ENCODE peak calls at places on chromosomes 3 and 15, in eight cellular contexts. A is Caco-2, N is tibial artery, V is HFF-Myc, Z is K562, J is heart right ventricle, O is SK-N-SH, R is fibroblast of mammary gland. H is an unnamed sample.

GRCh38 chr15:75460646-75461045 is 9.2 kb upstream of the SIN3A start:
- DNase-seq in A (peak), N (no peak), V (no peak), Z (no peak), J (no peak), O (no peak), R (no peak), H (no peak)

GRCh38 chr3:170614214-170614966 is 28.5 kb upstream of the SLC7A14 start:
- DNase-seq in A (no peak), N (no peak), V (peak), Z (no peak), J (no peak), O (no peak), R (peak), H (no peak)

GRCh38 chr15:81001180-81002003 is 669 bp downstream of the TLNRD1 start:
- DNase-seq in A (peak), N (peak), V (no peak), Z (peak), J (peak), O (peak), R (peak), H (peak)

GRCh38 chr3:127172670-127173515 is 20.0 kb upstream of the PRR23E start:
- DNase-seq in A (no peak), N (peak), V (peak), Z (no peak), J (no peak), O (peak), R (peak), H (peak)

GRCh38 chr15:52735231-52736089 is 54.7 kb downstream of the ONECUT1 start:
- DNase-seq in A (peak), N (no peak), V (peak), Z (peak), J (no peak), O (peak), R (peak), H (no peak)

GRCh38 chr3:10883478-10884234 is 67.6 kb downstream of the SLC6A11 start:
- DNase-seq in A (no peak), N (no peak), V (no peak), Z (peak), J (no peak), O (peak), R (peak), H (no peak)

GRCh38 chr3:14113964-14114667 is 10.6 kb downstream of the CHCHD4 start:
- DNase-seq in A (peak), N (no peak), V (no peak), Z (no peak), J (no peak), O (no peak), R (no peak), H (no peak)

GRCh38 chr15:82105458-82106205 is 59.8 kb upstream of the MEX3B start:
- DNase-seq in A (no peak), N (no peak), V (no peak), Z (no peak), J (no peak), O (no peak), R (peak), H (no peak)

GRCh38 chr15:72062319-72062718 is 55.6 kb downstream of the MYO9A start:
- DNase-seq in A (no peak), N (no peak), V (no peak), Z (no peak), J (no peak), O (no peak), R (no peak), H (no peak)

GRCh38 chr15:101407439-101407838 is 82.1 kb downstream of the PCSK6 start:
- DNase-seq in A (no peak), N (no peak), V (no peak), Z (no peak), J (no peak), O (no peak), R (no peak), H (no peak)

GRCh38 chr3:152644478-152644877 is 190.5 kb upstream of the P2RY1 start:
- DNase-seq in A (no peak), N (no peak), V (no peak), Z (no peak), J (no peak), O (no peak), R (no peak), H (no peak)

GRCh38 chr3:9897408-9898372 is 5.0 kb upstream of the IL17RE start:
- DNase-seq in A (peak), N (no peak), V (no peak), Z (peak), J (no peak), O (no peak), R (peak), H (no peak)

GRCh38 chr3:111652492-111653180 is 57.5 kb upstream of the ZBED2 start:
- DNase-seq in A (no peak), N (no peak), V (no peak), Z (no peak), J (no peak), O (no peak), R (no peak), H (no peak)

GRCh38 chr3:71397046-71397445 is 186.5 kb downstream of the FOXP1 start:
- DNase-seq in A (no peak), N (no peak), V (peak), Z (peak), J (no peak), O (peak), R (peak), H (no peak)

GRCh38 chr3:28326458-28326926 is 22.0 kb upstream of the ZCWPW2 start:
- DNase-seq in A (no peak), N (no peak), V (no peak), Z (no peak), J (no peak), O (no peak), R (peak), H (no peak)

GRCh38 chr3:46261926-46262594 is 19.8 kb downstream of the CCR3 start:
- DNase-seq in A (no peak), N (no peak), V (no peak), Z (no peak), J (no peak), O (no peak), R (no peak), H (no peak)

GRCh38 chr15:90680371-90680935 is 36.7 kb upstream of the BLM start:
- DNase-seq in A (no peak), N (peak), V (peak), Z (no peak), J (no peak), O (no peak), R (peak), H (no peak)

GRCh38 chr15:79028411-79028964 is 62.1 kb downstream of the RASGRF1 start:
- DNase-seq in A (no peak), N (no peak), V (no peak), Z (peak), J (no peak), O (peak), R (peak), H (no peak)

GRCh38 chr3:101978348-101978747 is 129.0 kb downstream of the NFKBIZ start:
- DNase-seq in A (no peak), N (no peak), V (no peak), Z (no peak), J (no peak), O (no peak), R (no peak), H (no peak)

GRCh38 chr3:197692641-197693040 is 44.1 kb downstream of the RUBCN start:
- DNase-seq in A (no peak), N (no peak), V (peak), Z (no peak), J (no peak), O (no peak), R (peak), H (no peak)

GRCh38 chr3:24128195-24129005 is 183.3 kb downstream of the NR1D2 start:
- DNase-seq in A (no peak), N (no peak), V (peak), Z (no peak), J (no peak), O (no peak), R (peak), H (no peak)

GRCh38 chr3:47227678-47228077 is 54.9 kb downstream of the KIF9 start:
- DNase-seq in A (no peak), N (peak), V (no peak), Z (no peak), J (no peak), O (no peak), R (no peak), H (no peak)

GRCh38 chr3:2853627-2854026 is 256.5 kb downstream of the IL5RA start:
- DNase-seq in A (no peak), N (no peak), V (no peak), Z (peak), J (no peak), O (no peak), R (no peak), H (no peak)

GRCh38 chr3:178684881-178685590 is 148.8 kb downstream of the KCNMB2 start:
- DNase-seq in A (peak), N (no peak), V (no peak), Z (no peak), J (no peak), O (no peak), R (no peak), H (no peak)

GRCh38 chr3:65810277-65810676 is 228.4 kb downstream of the MAGI1 start:
- DNase-seq in A (no peak), N (no peak), V (no peak), Z (no peak), J (no peak), O (no peak), R (peak), H (no peak)

GRCh38 chr3:112005091-112005672 is 6.5 kb downstream of the TAGLN3 start:
- DNase-seq in A (no peak), N (no peak), V (no peak), Z (no peak), J (no peak), O (no peak), R (peak), H (no peak)

GRCh38 chr3:161230621-161231195 is 9.6 kb downstream of the NMD3 start:
- DNase-seq in A (no peak), N (no peak), V (no peak), Z (no peak), J (no peak), O (no peak), R (no peak), H (no peak)

GRCh38 chr15:36469567-36469966 is 109.9 kb upstream of the CDIN1 start:
- DNase-seq in A (no peak), N (no peak), V (no peak), Z (no peak), J (no peak), O (no peak), R (no peak), H (no peak)

GRCh38 chr15:85725564-85725963 is 69.2 kb downstream of the KLHL25 start:
- DNase-seq in A (no peak), N (peak), V (no peak), Z (no peak), J (no peak), O (no peak), R (peak), H (no peak)

GRCh38 chr3:68007621-68008226 is 353.3 kb upstream of the SUCLG2 start:
- DNase-seq in A (no peak), N (no peak), V (no peak), Z (no peak), J (no peak), O (peak), R (no peak), H (no peak)

GRCh38 chr3:73009750-73010149 is 13.1 kb downstream of the PPP4R2 start:
- DNase-seq in A (no peak), N (no peak), V (no peak), Z (no peak), J (no peak), O (no peak), R (no peak), H (no peak)

GRCh38 chr3:58041826-58042324 is 33.7 kb downstream of the FLNB start:
- DNase-seq in A (no peak), N (no peak), V (no peak), Z (no peak), J (no peak), O (no peak), R (peak), H (no peak)

GRCh38 chr3:102165367-102165766 is 269.4 kb upstream of the ZPLD1 start:
- DNase-seq in A (no peak), N (no peak), V (no peak), Z (no peak), J (no peak), O (no peak), R (peak), H (no peak)

GRCh38 chr15:65287515-65287845 is 797 bp upstream of the PARP16 start:
- DNase-seq in A (no peak), N (no peak), V (no peak), Z (peak), J (no peak), O (no peak), R (no peak), H (no peak)

GRCh38 chr15:65289261-65289854 is 2.7 kb upstream of the PARP16 start:
- DNase-seq in A (peak), N (no peak), V (no peak), Z (no peak), J (no peak), O (no peak), R (no peak), H (no peak)

GRCh38 chr15:65286069-65286703 is 497 bp downstream of the PARP16 start:
- DNase-seq in A (no peak), N (peak), V (no peak), Z (no peak), J (peak), O (no peak), R (no peak), H (no peak)

GRCh38 chr15:65285291-65286068 is 1.2 kb downstream of the PARP16 start:
- DNase-seq in A (no peak), N (no peak), V (no peak), Z (peak), J (no peak), O (no peak), R (peak), H (no peak)

GRCh38 chr15:65286704-65287514 is at the start of gene PARP16:
- DNase-seq in A (peak), N (peak), V (no peak), Z (peak), J (peak), O (peak), R (peak), H (peak)
- TF ChIP-seq CTCF in A (no peak), N (peak), V (peak), Z (peak), J (peak), O (peak), R (no peak), H (peak)

GRCh38 chr3:176663819-176664218 is 533.5 kb downstream of the TBL1XR1 start:
- DNase-seq in A (no peak), N (no peak), V (peak), Z (no peak), J (no peak), O (peak), R (peak), H (no peak)
- TF ChIP-seq CTCF in A (peak), N (peak), V (peak), Z (peak), J (peak), O (peak), R (peak), H (peak)

GRCh38 chr3:99646107-99646435 is 7.7 kb downstream of the COL8A1 start:
- DNase-seq in A (no peak), N (no peak), V (no peak), Z (no peak), J (no peak), O (no peak), R (peak), H (no peak)

GRCh38 chr3:99644017-99644416 is 5.6 kb downstream of the COL8A1 start:
- DNase-seq in A (no peak), N (no peak), V (no peak), Z (no peak), J (no peak), O (no peak), R (no peak), H (no peak)

GRCh38 chr3:99644741-99645140 is 6.3 kb downstream of the COL8A1 start:
- DNase-seq in A (no peak), N (no peak), V (no peak), Z (no peak), J (no peak), O (no peak), R (no peak), H (no peak)

GRCh38 chr3:99647081-99647480 is 8.7 kb downstream of the COL8A1 start:
- DNase-seq in A (no peak), N (no peak), V (no peak), Z (no peak), J (no peak), O (no peak), R (peak), H (no peak)

DNA sequence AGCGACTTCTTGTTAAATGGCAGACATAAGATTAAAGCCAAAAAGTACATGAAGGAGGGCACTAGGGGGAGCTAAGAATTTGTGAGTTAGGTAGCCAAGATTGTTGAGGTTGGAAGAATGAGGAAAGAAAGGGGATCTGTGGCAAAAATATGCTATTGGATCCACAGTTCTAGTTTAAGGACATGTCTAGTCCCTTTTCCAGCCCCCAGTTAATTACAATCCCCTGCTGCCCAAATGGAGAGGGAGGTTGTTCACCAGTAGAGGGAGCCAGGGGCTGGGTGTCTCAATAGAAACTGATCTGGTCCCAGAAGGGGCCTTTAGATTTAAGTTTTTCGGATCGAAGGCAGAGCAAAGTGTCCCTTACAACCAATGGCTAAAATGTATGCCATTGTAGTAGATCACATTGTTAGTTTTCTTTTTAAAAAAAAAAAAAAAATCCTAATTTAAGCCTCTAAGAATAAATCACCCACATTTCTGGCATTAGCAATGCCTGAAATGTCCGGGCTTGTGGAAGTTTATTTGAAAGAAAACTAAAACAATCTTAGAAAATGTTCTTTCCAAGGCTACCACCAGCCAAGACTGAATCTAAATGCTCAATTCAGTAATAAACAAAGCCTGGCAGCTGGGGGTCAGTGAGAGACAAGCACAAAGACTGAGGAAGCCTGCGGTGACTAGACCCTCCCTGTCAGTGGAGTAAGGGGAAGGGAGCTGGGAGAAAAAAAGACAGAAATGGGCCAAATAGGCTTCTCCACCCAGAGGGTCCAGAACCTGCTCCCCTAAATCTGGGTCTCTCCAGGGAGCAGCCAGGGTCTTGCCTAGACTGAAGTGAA is 7.1 kb downstream of the COL8A1 start:
- DNase-seq in A (no peak), N (no peak), V (no peak), Z (peak), J (no peak), O (peak), R (peak), H (no peak)
- TF ChIP-seq CTCF in A (peak), N (peak), V (peak), Z (peak), J (peak), O (peak), R (peak), H (peak)

DNA sequence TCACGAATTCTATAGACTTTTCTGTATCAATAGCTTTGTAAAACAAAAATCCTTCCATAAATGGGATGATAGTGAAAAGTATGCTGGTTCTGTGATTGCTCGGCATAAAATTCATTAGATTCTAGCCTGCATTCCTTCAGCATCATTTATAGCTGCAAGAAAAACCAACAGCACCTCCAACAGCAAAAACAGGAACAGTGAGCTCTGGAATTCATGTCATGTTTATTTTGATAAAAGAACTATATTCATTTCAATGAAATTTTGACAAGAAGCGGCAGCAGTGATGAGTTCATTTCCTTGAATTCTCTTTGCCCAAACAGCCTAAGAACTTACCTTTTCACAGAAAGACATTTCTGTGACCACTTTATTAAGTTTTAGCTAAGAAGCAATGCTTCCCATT is 515.2 kb upstream of the CCDC54 start:
- DNase-seq in A (no peak), N (no peak), V (no peak), Z (no peak), J (no peak), O (no peak), R (peak), H (no peak)
- TF ChIP-seq CTCF in A (no peak), N (no peak), V (no peak), Z (no peak), J (peak), O (peak), R (peak), H (peak)

GRCh38 chr3:123935830-123936229 is 25.2 kb downstream of the CCDC14 start:
- DNase-seq in A (no peak), N (no peak), V (no peak), Z (no peak), J (no peak), O (peak), R (no peak), H (no peak)

GRCh38 chr3:123939706-123940105 is 21.3 kb downstream of the CCDC14 start:
- DNase-seq in A (no peak), N (no peak), V (no peak), Z (no peak), J (no peak), O (no peak), R (no peak), H (no peak)

GRCh38 chr3:123936400-123936799 is 24.6 kb downstream of the CCDC14 start:
- DNase-seq in A (no peak), N (no peak), V (no peak), Z (no peak), J (no peak), O (peak), R (no peak), H (no peak)

GRCh38 chr3:123941150-123941941 is 19.7 kb downstream of the CCDC14 start:
- DNase-seq in A (no peak), N (no peak), V (no peak), Z (no peak), J (no peak), O (no peak), R (peak), H (no peak)
- TF ChIP-seq CTCF in A (no peak), N (peak), V (no peak), Z (no peak), J (no peak), O (peak), R (peak), H (peak)

DNA sequence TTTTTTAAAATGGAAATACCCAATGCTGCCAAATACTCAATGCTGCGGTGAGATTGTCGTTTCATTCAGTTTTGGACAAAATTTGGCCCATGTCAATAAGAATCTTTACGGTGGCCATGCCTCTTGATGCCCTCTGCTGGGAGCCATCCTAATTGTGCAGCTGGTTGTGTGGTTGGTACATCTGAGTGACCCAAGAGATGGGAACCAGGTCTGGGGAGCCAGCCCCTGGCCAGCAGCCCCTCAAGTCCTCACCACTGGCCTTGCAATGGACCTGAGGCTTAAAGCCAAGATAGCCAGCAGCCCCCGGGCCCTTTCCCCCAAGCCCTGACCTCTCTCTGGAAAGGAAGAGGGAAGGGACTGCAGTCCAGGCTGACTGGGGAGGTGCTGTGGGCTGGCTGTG is 36.4 kb upstream of the ESYT3 start:
- DNase-seq in A (no peak), N (no peak), V (no peak), Z (no peak), J (no peak), O (no peak), R (no peak), H (no peak)
- TF ChIP-seq CTCF in A (no peak), N (no peak), V (no peak), Z (no peak), J (peak), O (peak), R (no peak), H (peak)